ENCODE peak calls at places on chromosomes 7 and 10, in five cellular contexts. S, B, D, F and E are unnamed samples.

GRCh38 chr10:49115796-49116508 is 630 bp upstream of the VSTM4 start:
- DNase-seq in S (no peak), B (no peak), D (no peak), F (no peak), E (no peak)

GRCh38 chr10:31888442-31888841 is 40.2 kb downstream of the ARHGAP12 start:
- DNase-seq in S (no peak), B (no peak), D (no peak), F (no peak), E (no peak)

GRCh38 chr10:11742009-11742778 is at the start of gene ECHDC3:
- DNase-seq in S (peak; percentile 95), B (no peak), D (peak; percentile 78), F (peak; percentile 77), E (peak; percentile 92)

GRCh38 chr7:44484482-44485313 is 5.8 kb downstream of the NUDCD3 start:
- DNase-seq in S (no peak), B (no peak), D (no peak), F (no peak), E (no peak)

GRCh38 chr7:778271-778967 is 51.3 kb upstream of the PRKAR1B start:
- DNase-seq in S (peak; percentile 69), B (no peak), D (no peak), F (no peak), E (peak; percentile 60)

GRCh38 chr10:132984801-132985545 is 42.6 kb upstream of the CFAP46 start:
- DNase-seq in S (peak; percentile 68), B (no peak), D (no peak), F (peak; percentile 17), E (peak; percentile 50)

GRCh38 chr7:121069346-121070100 is 81.0 kb downstream of the CPED1 start:
- DNase-seq in S (no peak), B (no peak), D (no peak), F (no peak), E (no peak)

GRCh38 chr7:98827258-98827657 is 42.6 kb downstream of the TMEM130 start:
- DNase-seq in S (no peak), B (no peak), D (no peak), F (no peak), E (no peak)

GRCh38 chr7:46848944-46849343 is 733.0 kb downstream of the TNS3 start:
- DNase-seq in S (no peak), B (no peak), D (no peak), F (no peak), E (no peak)

GRCh38 chr10:69574571-69574978 is 1.4 kb upstream of the NEUROG3 start:
- DNase-seq in S (no peak), B (no peak), D (no peak), F (no peak), E (no peak)

GRCh38 chr10:100115011-100115770 is 33.5 kb upstream of the CPN1 start:
- DNase-seq in S (no peak), B (no peak), D (no peak), F (no peak), E (no peak)

GRCh38 chr7:351256-351655 is 61.3 kb downstream of the FOXL3 start:
- DNase-seq in S (peak; percentile 85), B (no peak), D (no peak), F (no peak), E (no peak)

GRCh38 chr7:148242271-148242801 is 348.2 kb upstream of the C7orf33 start:
- DNase-seq in S (no peak), B (no peak), D (peak; percentile 55), F (no peak), E (no peak)

GRCh38 chr10:119705434-119705831 is 20.4 kb upstream of the INPP5F start:
- DNase-seq in S (no peak), B (peak; percentile 76), D (no peak), F (no peak), E (no peak)

GRCh38 chr7:47128719-47129118 is 453.2 kb downstream of the TNS3 start:
- DNase-seq in S (no peak), B (no peak), D (no peak), F (no peak), E (no peak)

GRCh38 chr10:125266966-125267365 is 106.6 kb upstream of the CTBP2 start:
- DNase-seq in S (no peak), B (no peak), D (no peak), F (no peak), E (no peak)

GRCh38 chr10:102773320-102773719 is 29.6 kb downstream of the WBP1L start:
- DNase-seq in S (no peak), B (no peak), D (no peak), F (no peak), E (no peak)

GRCh38 chr7:79953130-79953529 is 181.5 kb upstream of the GNAI1 start:
- DNase-seq in S (no peak), B (no peak), D (no peak), F (no peak), E (no peak)

GRCh38 chr7:40701836-40702551 is 567.2 kb downstream of the SUGCT start:
- DNase-seq in S (no peak), B (no peak), D (no peak), F (no peak), E (no peak)

GRCh38 chr10:103581499-103581898 is 88.0 kb downstream of the NEURL1 start:
- DNase-seq in S (no peak), B (no peak), D (no peak), F (no peak), E (no peak)

GRCh38 chr7:137801003-137801402 is 45.8 kb downstream of the DGKI start:
- DNase-seq in S (no peak), B (no peak), D (no peak), F (no peak), E (no peak)

GRCh38 chr10:121648493-121648892 is 50.2 kb upstream of the FGFR2 start:
- DNase-seq in S (peak; percentile 42), B (no peak), D (no peak), F (no peak), E (peak; percentile 42)

GRCh38 chr10:78002541-78003284 is 26.6 kb downstream of the POLR3A start:
- DNase-seq in S (peak; percentile 4), B (no peak), D (no peak), F (no peak), E (no peak)

GRCh38 chr7:155456772-155457543 is 971 bp upstream of the EN2 start:
- DNase-seq in S (peak; percentile 81), B (no peak), D (peak; percentile 85), F (peak; percentile 73), E (peak; percentile 80)

GRCh38 chr7:129098409-129099084 is 43.6 kb upstream of the TNPO3 start:
- DNase-seq in S (no peak), B (no peak), D (no peak), F (no peak), E (no peak)

GRCh38 chr10:58028597-58029366 is 238.9 kb downstream of the IPMK start:
- DNase-seq in S (no peak), B (no peak), D (no peak), F (no peak), E (no peak)

GRCh38 chr7:19016140-19016539 is 101.3 kb downstream of the TWIST1 start:
- DNase-seq in S (no peak), B (no peak), D (no peak), F (no peak), E (no peak)

GRCh38 chr7:51369746-51370145 is 53.1 kb upstream of the COBL start:
- DNase-seq in S (no peak), B (no peak), D (peak; percentile 17), F (no peak), E (no peak)

GRCh38 chr7:38673795-38674194 is 42.6 kb upstream of the AMPH start:
- DNase-seq in S (no peak), B (no peak), D (no peak), F (no peak), E (no peak)

GRCh38 chr10:128062837-128063563 is 63.2 kb downstream of the MKI67 start:
- DNase-seq in S (peak; percentile 90), B (peak; percentile 48), D (peak; percentile 21), F (no peak), E (peak; percentile 67)

GRCh38 chr10:71980181-71981023 is 16.2 kb downstream of the CHST3 start:
- DNase-seq in S (peak; percentile 17), B (no peak), D (no peak), F (no peak), E (no peak)

DNA sequence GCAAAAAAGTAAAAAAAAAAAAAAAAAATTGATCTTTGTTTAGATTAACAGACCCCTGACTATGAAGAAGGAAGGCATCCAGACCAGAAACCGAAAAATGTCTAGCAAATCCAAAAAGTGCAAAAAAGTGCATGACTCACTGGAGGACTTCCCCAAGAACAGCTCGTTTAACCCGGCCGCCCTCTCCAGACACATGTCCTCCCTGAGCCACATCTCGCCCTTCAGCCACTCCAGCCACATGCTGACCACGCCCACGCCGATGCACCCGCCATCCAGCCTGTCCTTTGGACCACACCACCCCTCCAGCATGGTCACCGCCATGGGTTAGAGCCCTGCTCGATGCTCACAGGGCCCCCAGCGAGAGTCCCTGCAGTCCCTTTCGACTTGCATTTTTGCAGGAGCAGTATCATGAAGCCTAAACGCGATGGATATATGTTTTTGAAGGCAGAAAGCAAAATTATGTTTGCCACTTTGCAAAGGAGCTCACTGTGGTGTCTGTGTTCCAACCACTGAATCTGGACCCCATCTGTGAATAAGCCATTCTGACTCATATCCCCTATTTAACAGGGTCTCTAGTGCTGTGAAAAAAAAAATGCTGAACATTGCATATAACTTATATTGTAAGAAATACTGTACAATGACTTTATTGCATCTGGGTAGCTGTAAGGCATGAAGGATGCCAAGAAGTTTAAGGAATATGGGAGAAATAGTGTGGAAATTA is 19.4 kb downstream of the GATA3 start:
- DNase-seq in S (no peak), B (no peak), D (no peak), F (no peak), E (no peak)
- H3K36me3 ChIP-seq in S (peaks cover 11% of the 10 kb centered on the region), B (no peaks in the 10 kb centered on the region), D (peaks cover 11% of the 10 kb centered on the region), F (no peaks in the 10 kb centered on the region), E (peaks cover 4% of the 10 kb centered on the region)

GRCh38 chr7:150715738-150716137 is 675 bp upstream of the GIMAP1 start:
- DNase-seq in S (no peak), B (no peak), D (no peak), F (no peak), E (no peak)
- H3K4me3 ChIP-seq in S (peak overlapping the region; percentile 60), B (peak overlapping the region; percentile 74), D (no peak overlapping the region), F (no peak overlapping the region), E (peak overlapping the region; percentile 55)

GRCh38 chr10:68461032-68461431 is 10.7 kb downstream of the DNA2 start:
- DNase-seq in S (no peak), B (no peak), D (no peak), F (no peak), E (no peak)
- H3K36me3 ChIP-seq in S (no peaks in the 10 kb centered on the region), B (peaks cover 2% of the 10 kb centered on the region), D (peaks cover 8% of the 10 kb centered on the region), F (no peaks in the 10 kb centered on the region), E (no peaks in the 10 kb centered on the region)

DNA sequence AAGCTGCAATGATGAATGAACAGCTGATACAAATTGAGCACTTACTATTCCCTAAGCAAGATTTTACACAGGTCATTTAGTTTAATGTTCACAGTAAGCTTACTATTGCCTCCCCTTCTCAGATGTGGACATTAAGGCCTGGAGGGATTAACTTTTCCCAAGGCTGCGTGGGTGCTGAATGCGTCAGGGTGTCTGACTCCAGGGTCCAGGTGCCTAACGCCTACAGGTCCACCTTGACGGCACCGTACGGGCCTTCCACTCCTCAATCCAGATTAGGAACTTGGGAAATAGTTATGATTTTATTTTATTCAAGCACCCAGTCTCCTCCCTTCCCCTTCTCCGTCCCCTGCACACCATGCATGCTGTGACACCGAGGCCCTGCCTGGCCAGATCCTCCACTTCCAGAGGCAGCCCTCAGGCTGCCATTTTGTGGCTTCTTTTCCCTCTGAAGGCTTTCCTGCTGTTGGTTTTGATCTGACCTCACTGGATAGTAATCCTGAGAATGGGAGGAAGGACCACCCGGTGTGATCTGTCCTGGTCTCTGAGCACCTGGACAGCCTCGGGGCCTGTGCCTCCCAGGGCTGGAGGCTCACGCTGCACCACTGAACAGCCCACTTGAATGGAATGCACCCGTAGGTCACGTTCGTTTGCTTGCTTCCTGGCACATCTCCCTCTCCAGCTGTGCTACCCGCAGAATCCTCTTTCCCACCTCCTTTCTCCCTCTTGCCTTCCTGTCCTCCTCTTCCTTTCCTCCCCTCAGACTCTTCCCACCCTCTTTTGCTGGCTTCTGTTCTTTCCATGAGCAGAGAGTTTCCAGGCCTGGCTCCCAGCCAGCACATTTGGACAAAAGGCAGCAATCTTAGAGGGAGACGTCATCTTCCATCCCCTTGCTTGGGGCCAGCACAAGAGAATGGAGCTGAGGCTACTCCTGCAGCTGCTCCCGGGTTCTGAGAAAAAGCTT is 14.4 kb downstream of the DENND2A start:
- DNase-seq in S (no peak), B (no peak), D (peak; percentile 66), F (peak; percentile 70), E (peak; percentile 73)
- H3K4me3 ChIP-seq in S (no peak overlapping the region), B (no peak overlapping the region), D (no peak overlapping the region), F (no peak overlapping the region), E (no peak overlapping the region)